ENCODE peak calls at places on chromosomes 5 and 9, in six cellular contexts. E is cerebellum; T is T47D; O is uterus; H is stimulated activated CD4-positive, alpha-beta T cell treated with anti-CD3 and anti-CD28 coated beads, Interleukin-15, amount 100 ng/mL, for 1 hour; B is activated CD4-positive, alpha-beta T cell treated with anti-CD3 and anti-CD28 coated beads, Interleukin-2, amount 10 ng/mL, durations not matched to agents 7 days and 5 days. U is an unnamed sample.

GRCh38 chr5:102090770-102091169 is 205.3 kb downstream of the SLCO4C1 start:
- DNase-seq in E (no peak), T (peak; percentile 63), O (no peak), H (no peak), B (no peak), U (no peak)

GRCh38 chr5:148984333-148984732 is 78.5 kb downstream of the SH3TC2 start:
- DNase-seq in E (no peak), T (no peak), O (no peak), H (no peak), B (no peak), U (no peak)

GRCh38 chr5:167582263-167582662 is 709.2 kb upstream of the WWC1 start:
- DNase-seq in E (peak; percentile 6), T (no peak), O (no peak), H (no peak), B (no peak), U (no peak)

GRCh38 chr5:142012186-142012785 is 541 bp downstream of the GNPDA1 start:
- DNase-seq in E (peak; percentile 35), T (peak; percentile 54), O (peak; percentile 42), H (peak; percentile 48), B (peak; percentile 57), U (peak; percentile 52)

GRCh38 chr9:128921881-128922763 is 1.3 kb downstream of the PHYHD1 start:
- DNase-seq in E (no peak), T (peak; percentile 33), O (peak; percentile 72), H (no peak), B (no peak), U (no peak)

GRCh38 chr5:138843789-138844461 is 31.2 kb downstream of the LRRTM2 start:
- DNase-seq in E (no peak), T (no peak), O (no peak), H (no peak), B (no peak), U (no peak)

GRCh38 chr9:3746296-3747275 is 220.8 kb upstream of the RFX3 start:
- DNase-seq in E (no peak), T (no peak), O (no peak), H (no peak), B (no peak), U (no peak)

GRCh38 chr5:145362261-145362660 is 472.9 kb downstream of the PRELID2 start:
- DNase-seq in E (no peak), T (no peak), O (no peak), H (no peak), B (no peak), U (no peak)

GRCh38 chr5:139901971-139902370 is 106.4 kb downstream of the PSD2 start:
- DNase-seq in E (no peak), T (no peak), O (no peak), H (no peak), B (no peak), U (no peak)

GRCh38 chr5:175738595-175739133 is 80.8 kb downstream of the HRH2 start:
- DNase-seq in E (no peak), T (no peak), O (no peak), H (no peak), B (no peak), U (no peak)

GRCh38 chr5:148384389-148384756 is 615 bp downstream of the FBXO38 start:
- DNase-seq in E (peak; percentile 0), T (no peak), O (peak; percentile 14), H (no peak), B (peak; percentile 31), U (no peak)

GRCh38 chr9:129170229-129170628 is 7.8 kb downstream of the IER5L start:
- DNase-seq in E (no peak), T (no peak), O (no peak), H (no peak), B (no peak), U (peak; percentile 40)

GRCh38 chr9:98142925-98143481 is 24.0 kb upstream of the TRIM14 start:
- DNase-seq in E (peak; percentile 35), T (no peak), O (no peak), H (no peak), B (no peak), U (no peak)

GRCh38 chr5:143174714-143175398 is 228.6 kb downstream of the NR3C1 start:
- DNase-seq in E (no peak), T (no peak), O (no peak), H (no peak), B (no peak), U (no peak)

GRCh38 chr9:78575041-78575440 is 278.1 kb downstream of the PSAT1 start:
- DNase-seq in E (no peak), T (no peak), O (no peak), H (no peak), B (no peak), U (no peak)

GRCh38 chr5:103293719-103294118 is 35.2 kb downstream of the MACIR start:
- DNase-seq in E (no peak), T (peak; percentile 62), O (no peak), H (no peak), B (no peak), U (no peak)

GRCh38 chr5:43000198-43000840 is 39.8 kb downstream of the ANXA2R start:
- DNase-seq in E (no peak), T (peak; percentile 58), O (no peak), H (no peak), B (no peak), U (no peak)

GRCh38 chr5:154712518-154713437 is 42.4 kb upstream of the LARP1 start:
- DNase-seq in E (no peak), T (peak; percentile 95), O (no peak), H (no peak), B (no peak), U (no peak)

GRCh38 chr5:100905259-100905914 is 2.3 kb upstream of the ST8SIA4 start:
- DNase-seq in E (no peak), T (no peak), O (no peak), H (no peak), B (peak; percentile 31), U (no peak)

GRCh38 chr9:22529426-22530199 is 83.0 kb downstream of the DMRTA1 start:
- DNase-seq in E (no peak), T (no peak), O (no peak), H (no peak), B (no peak), U (no peak)

GRCh38 chr5:87770601-87771121 is 357.9 kb upstream of the CCNH start:
- DNase-seq in E (peak; percentile 34), T (no peak), O (no peak), H (no peak), B (no peak), U (no peak)

GRCh38 chr5:181223041-181223728 is at the start of gene TRIM41:
- DNase-seq in E (peak; percentile 96), T (peak; percentile 99), O (peak; percentile 99), H (peak; percentile 94), B (peak; percentile 97), U (peak; percentile 94)

GRCh38 chr9:127333326-127334064 is 63.5 kb upstream of the SLC2A8 start:
- DNase-seq in E (no peak), T (no peak), O (peak; percentile 45), H (no peak), B (no peak), U (no peak)

GRCh38 chr5:160961761-160962160 is 109.8 kb upstream of the ATP10B start:
- DNase-seq in E (peak; percentile 73), T (no peak), O (no peak), H (no peak), B (no peak), U (no peak)

U was measured in dermis microvascular lymphatic vessel endothelial cell.